ENCODE peak calls at places on chromosomes 16 and 17, in four cellular contexts. B, K, Q and Y are unnamed samples.

GRCh38 chr17:556431-556995 is 158.1 kb downstream of the VPS53 start:
- DNase-seq in B (no peak), K (no peak), Q (no peak), Y (no peak)

GRCh38 chr17:18959071-18959844 is 7.3 kb downstream of the SLC5A10 start:
- DNase-seq in B (no peak), K (no peak), Q (no peak), Y (no peak)

GRCh38 chr17:28279411-28279810 is 39.6 kb upstream of the TMEM97 start:
- DNase-seq in B (peak; percentile 26), K (no peak), Q (peak; percentile 11), Y (no peak)

GRCh38 chr16:1492082-1492922 is 858 bp upstream of the TELO2 start:
- DNase-seq in B (no peak), K (no peak), Q (no peak), Y (no peak)

GRCh38 chr17:58200024-58200633 is 7.6 kb downstream of the EPX start:
- DNase-seq in B (peak; percentile 36), K (peak; percentile 81), Q (peak; percentile 32), Y (peak; percentile 36)

GRCh38 chr17:57645950-57646686 is 99.0 kb downstream of the CCDC182 start:
- DNase-seq in B (peak; percentile 34), K (no peak), Q (peak; percentile 68), Y (no peak)

GRCh38 chr17:17751996-17752821 is 71.0 kb downstream of the RAI1 start:
- DNase-seq in B (peak; percentile 88), K (peak; percentile 98), Q (peak; percentile 95), Y (peak; percentile 95)

GRCh38 chr16:2530629-2531318 is 434 bp downstream of the CEMP1 start:
- DNase-seq in B (no peak), K (no peak), Q (no peak), Y (no peak)

GRCh38 chr17:47850692-47851573 is at the start of gene SP6:
- DNase-seq in B (peak; percentile 51), K (peak; percentile 96), Q (peak; percentile 60), Y (peak; percentile 65)

GRCh38 chr17:78999947-79000395 is 9.6 kb downstream of the CANT1 start:
- DNase-seq in B (no peak), K (no peak), Q (no peak), Y (no peak)

GRCh38 chr17:1073241-1073962 is 76.5 kb downstream of the TIMM22 start:
- DNase-seq in B (no peak), K (no peak), Q (no peak), Y (no peak)

GRCh38 chr16:75279277-75279676 is 27.9 kb upstream of the BCAR1 start:
- DNase-seq in B (peak; percentile 27), K (no peak), Q (no peak), Y (no peak)

GRCh38 chr17:43401293-43401692 is 2.5 kb downstream of the ARL4D start:
- DNase-seq in B (peak; percentile 88), K (no peak), Q (peak; percentile 95), Y (no peak)

GRCh38 chr16:10388987-10389386 is 3.1 kb downstream of the ATF7IP2 start:
- DNase-seq in B (no peak), K (no peak), Q (no peak), Y (no peak)

GRCh38 chr16:10387378-10387681 is 1.5 kb downstream of the ATF7IP2 start:
- DNase-seq in B (no peak), K (no peak), Q (no peak), Y (no peak)

GRCh38 chr16:10390330-10390729 is 4.5 kb downstream of the ATF7IP2 start:
- DNase-seq in B (no peak), K (no peak), Q (no peak), Y (no peak)

GRCh38 chr16:10390867-10391266 is 5.0 kb downstream of the ATF7IP2 start:
- DNase-seq in B (no peak), K (no peak), Q (no peak), Y (no peak)

GRCh38 chr16:10391339-10391738 is 5.5 kb downstream of the ATF7IP2 start:
- DNase-seq in B (no peak), K (no peak), Q (no peak), Y (no peak)
- H3K4me3 ChIP-seq in B (no peak overlapping the region), K (no peak overlapping the region), Q (no peak overlapping the region), Y (no peak overlapping the region)

GRCh38 chr17:80455328-80455710 is 21.1 kb downstream of the NPTX1 start:
- DNase-seq in B (peak; percentile 46), K (peak; percentile 84), Q (peak; percentile 85), Y (no peak)
- H3K27ac ChIP-seq in B (peak overlapping the region; percentile 91), K (peak overlapping the region; percentile 78), Q (peak overlapping the region; percentile 88), Y (peak overlapping the region; percentile 90)

GRCh38 chr16:10039220-10040096 is 142.8 kb downstream of the GRIN2A start:
- DNase-seq in B (no peak), K (peak; percentile 82), Q (peak; percentile 16), Y (peak; percentile 67)
- H3K23ac ChIP-seq in B (no peak overlapping the region), K (no peak overlapping the region), Q (no peak overlapping the region), Y (no peak overlapping the region)

GRCh38 chr16:19113577-19114358 is at the start of gene ITPRIPL2:
- DNase-seq in B (peak; percentile 85), K (peak; percentile 88), Q (peak; percentile 90), Y (peak; percentile 48)

GRCh38 chr16:19116711-19117449 is 3.1 kb downstream of the ITPRIPL2 start:
- DNase-seq in B (peak; percentile 34), K (no peak), Q (peak; percentile 47), Y (no peak)

GRCh38 chr16:19118938-19119431 is 5.2 kb downstream of the ITPRIPL2 start:
- DNase-seq in B (peak; percentile 95), K (no peak), Q (peak; percentile 98), Y (no peak)

GRCh38 chr16:19114359-19115147 is 789 bp downstream of the ITPRIPL2 start:
- DNase-seq in B (peak; percentile 68), K (peak; percentile 85), Q (peak; percentile 71), Y (peak; percentile 15)

GRCh38 chr16:19115148-19116021 is 1.6 kb downstream of the ITPRIPL2 start:
- DNase-seq in B (no peak), K (peak; percentile 59), Q (no peak), Y (no peak)
- H3K4me3 ChIP-seq in B (peak overlapping the region; percentile 69), K (no peak overlapping the region), Q (peak overlapping the region; percentile 87), Y (no peak overlapping the region)

DNA sequence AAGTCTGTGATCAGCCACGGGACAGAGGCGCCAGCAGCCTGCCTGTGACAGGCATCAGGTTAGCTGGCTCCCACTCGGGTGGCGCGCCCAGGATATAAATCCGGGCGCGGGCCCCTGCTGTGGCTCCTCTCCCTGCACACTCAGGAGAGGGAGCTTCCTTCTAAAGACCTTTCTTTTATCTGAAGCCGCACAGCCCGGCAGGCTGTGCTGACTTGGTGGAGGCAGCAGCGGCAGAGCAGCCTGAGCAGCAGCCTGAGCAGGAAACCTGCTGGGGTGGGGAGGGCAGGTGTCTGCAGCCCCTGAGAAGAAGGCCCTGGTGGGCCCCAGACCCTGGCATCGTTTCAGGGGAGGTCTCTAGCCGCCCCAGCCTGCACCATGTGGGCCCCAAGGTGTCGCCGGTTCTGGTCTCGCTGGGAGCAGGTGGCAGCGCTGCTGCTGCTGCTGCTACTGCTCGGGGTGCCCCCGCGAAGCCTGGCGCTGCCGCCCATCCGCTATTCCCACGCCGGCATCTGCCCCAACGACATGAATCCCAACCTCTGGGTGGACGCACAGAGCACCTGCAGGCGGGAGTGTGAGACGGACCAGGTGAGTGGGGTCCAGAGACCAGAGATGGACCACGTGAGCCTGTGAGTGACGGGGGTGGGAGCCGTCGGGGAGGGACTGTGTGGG is at the start of gene WFIKKN2:
- DNase-seq in B (no peak), K (no peak), Q (no peak), Y (no peak)
- H3K27ac ChIP-seq in B (no peak within 1 kb of the TSS), K (no peak within 1 kb of the TSS), Q (no peak within 1 kb of the TSS), Y (no peak within 1 kb of the TSS)